ENCODE peak calls at places on chromosomes 13 and 19, in five cellular contexts. One of them, this sample, is unnamed.

GRCh38 chr19:7739801-7740659 is 7.3 kb downstream of the CD209 start:
- DNase-seq in suprapubic skin: no peak
- DNase-seq in breast epithelium: no peak
- DNase-seq in stomach: no peak
- DNase-seq in transverse colon: no peak
- DNase-seq in this sample: no peak

GRCh38 chr13:98202026-98202425 is 25.0 kb upstream of the RNF113B start:
- DNase-seq in stomach: peak
- DNase-seq in suprapubic skin: no peak
- DNase-seq in transverse colon: peak
- DNase-seq in breast epithelium: no peak
- DNase-seq in this sample: peak

GRCh38 chr19:33064778-33065550 is at the start of gene RHPN2:
- DNase-seq in breast epithelium: no peak
- DNase-seq in stomach: peak
- DNase-seq in suprapubic skin: no peak
- DNase-seq in transverse colon: peak
- DNase-seq in this sample: peak

GRCh38 chr13:44266772-44267171 is 106.9 kb upstream of the SERP2 start:
- DNase-seq in suprapubic skin: no peak
- DNase-seq in transverse colon: no peak
- DNase-seq in breast epithelium: no peak
- DNase-seq in stomach: no peak
- DNase-seq in this sample: no peak

GRCh38 chr13:40179421-40179820 is 487.0 kb downstream of the FOXO1 start:
- DNase-seq in stomach: no peak
- DNase-seq in transverse colon: no peak
- DNase-seq in suprapubic skin: no peak
- DNase-seq in breast epithelium: no peak
- DNase-seq in this sample: no peak

GRCh38 chr13:41456768-41457588 is at the start of gene RGCC:
- DNase-seq in stomach: peak
- DNase-seq in suprapubic skin: peak
- DNase-seq in breast epithelium: peak
- DNase-seq in transverse colon: peak
- DNase-seq in this sample: peak

GRCh38 chr19:4215807-4216206 is 13.5 kb upstream of the EBI3 start:
- DNase-seq in suprapubic skin: no peak
- DNase-seq in stomach: no peak
- DNase-seq in breast epithelium: no peak
- DNase-seq in transverse colon: no peak
- DNase-seq in this sample: no peak

GRCh38 chr13:79501538-79502232 is 20.7 kb downstream of the NDFIP2 start:
- DNase-seq in breast epithelium: no peak
- DNase-seq in suprapubic skin: no peak
- DNase-seq in stomach: no peak
- DNase-seq in transverse colon: no peak
- DNase-seq in this sample: no peak

GRCh38 chr13:27583645-27584044 is 36.7 kb downstream of the LNX2 start:
- DNase-seq in transverse colon: no peak
- DNase-seq in breast epithelium: no peak
- DNase-seq in suprapubic skin: no peak
- DNase-seq in stomach: no peak
- DNase-seq in this sample: no peak

GRCh38 chr19:37930416-37930815 is 23.4 kb downstream of the SIPA1L3 start:
- DNase-seq in stomach: peak
- DNase-seq in transverse colon: no peak
- DNase-seq in breast epithelium: no peak
- DNase-seq in suprapubic skin: no peak
- DNase-seq in this sample: no peak

GRCh38 chr19:12521996-12522395 is 29.3 kb downstream of the ZNF564 start:
- DNase-seq in breast epithelium: no peak
- DNase-seq in stomach: no peak
- DNase-seq in suprapubic skin: no peak
- DNase-seq in transverse colon: no peak
- DNase-seq in this sample: no peak

GRCh38 chr13:114071441-114071840 is 61.0 kb downstream of the RASA3 start:
- DNase-seq in transverse colon: no peak
- DNase-seq in stomach: no peak
- DNase-seq in suprapubic skin: peak
- DNase-seq in breast epithelium: no peak
- DNase-seq in this sample: peak

GRCh38 chr13:36706755-36707154 is 32.9 kb downstream of the SERTM1 start:
- DNase-seq in stomach: no peak
- DNase-seq in transverse colon: no peak
- DNase-seq in suprapubic skin: no peak
- DNase-seq in breast epithelium: no peak
- DNase-seq in this sample: no peak

GRCh38 chr19:5079410-5079774 is 110.5 kb downstream of the KDM4B start:
- DNase-seq in breast epithelium: no peak
- DNase-seq in suprapubic skin: no peak
- DNase-seq in stomach: no peak
- DNase-seq in transverse colon: no peak
- DNase-seq in this sample: no peak

GRCh38 chr13:43785681-43786471 is 896 bp downstream of the ENOX1 start:
- DNase-seq in breast epithelium: peak
- DNase-seq in transverse colon: peak
- DNase-seq in stomach: peak
- DNase-seq in suprapubic skin: peak
- DNase-seq in this sample: peak

GRCh38 chr13:105804561-105805190 is 730.8 kb downstream of the EFNB2 start:
- DNase-seq in stomach: no peak
- DNase-seq in breast epithelium: no peak
- DNase-seq in transverse colon: no peak
- DNase-seq in suprapubic skin: no peak
- DNase-seq in this sample: no peak

GRCh38 chr19:44747739-44748425 is 626 bp upstream of the BCL3 start:
- DNase-seq in breast epithelium: peak
- DNase-seq in suprapubic skin: peak
- DNase-seq in transverse colon: peak
- DNase-seq in stomach: peak
- DNase-seq in this sample: peak

GRCh38 chr13:108508263-108508662 is 121.1 kb upstream of the MYO16 start:
- DNase-seq in breast epithelium: no peak
- DNase-seq in transverse colon: no peak
- DNase-seq in stomach: no peak
- DNase-seq in suprapubic skin: no peak
- DNase-seq in this sample: no peak

GRCh38 chr13:32471187-32471922 is 43.4 kb upstream of the N4BP2L1 start:
- DNase-seq in transverse colon: no peak
- DNase-seq in suprapubic skin: no peak
- DNase-seq in stomach: no peak
- DNase-seq in breast epithelium: no peak
- DNase-seq in this sample: no peak

GRCh38 chr13:99905224-99905623 is 66.3 kb downstream of the ZIC5 start:
- DNase-seq in suprapubic skin: no peak
- DNase-seq in breast epithelium: no peak
- DNase-seq in transverse colon: no peak
- DNase-seq in stomach: no peak
- DNase-seq in this sample: no peak

GRCh38 chr13:73767191-73767741 is 366.9 kb downstream of the KLF12 start:
- DNase-seq in transverse colon: no peak
- DNase-seq in suprapubic skin: no peak
- DNase-seq in stomach: no peak
- DNase-seq in breast epithelium: no peak
- DNase-seq in this sample: no peak

GRCh38 chr19:48296963-48297734 is 27.3 kb downstream of the ZNF114 start:
- DNase-seq in suprapubic skin: no peak
- DNase-seq in stomach: no peak
- DNase-seq in breast epithelium: no peak
- DNase-seq in transverse colon: no peak
- DNase-seq in this sample: peak

GRCh38 chr19:35901055-35901644 is 810 bp upstream of the NFKBID start:
- DNase-seq in suprapubic skin: no peak
- DNase-seq in transverse colon: no peak
- DNase-seq in breast epithelium: no peak
- DNase-seq in stomach: no peak
- DNase-seq in this sample: no peak

GRCh38 chr19:33402421-33403220 is 29.1 kb downstream of the CEBPG start:
- DNase-seq in breast epithelium: no peak
- DNase-seq in suprapubic skin: no peak
- DNase-seq in transverse colon: peak
- DNase-seq in stomach: no peak
- DNase-seq in this sample: no peak

GRCh38 chr19:6744381-6745288 is 5.2 kb downstream of the TRIP10 start:
- DNase-seq in suprapubic skin: peak
- DNase-seq in stomach: peak
- DNase-seq in breast epithelium: peak
- DNase-seq in transverse colon: peak
- DNase-seq in this sample: peak

GRCh38 chr19:43759515-43759914 is 4.8 kb upstream of the SMG9 start:
- DNase-seq in transverse colon: no peak
- DNase-seq in stomach: no peak
- DNase-seq in breast epithelium: peak
- DNase-seq in suprapubic skin: no peak
- DNase-seq in this sample: no peak

GRCh38 chr19:13099073-13099999 is 3.3 kb downstream of the LYL1 start:
- DNase-seq in stomach: peak
- DNase-seq in transverse colon: peak
- DNase-seq in breast epithelium: no peak
- DNase-seq in suprapubic skin: no peak
- DNase-seq in this sample: peak

GRCh38 chr13:40207110-40207478 is 459.3 kb downstream of the FOXO1 start:
- DNase-seq in breast epithelium: no peak
- DNase-seq in suprapubic skin: no peak
- DNase-seq in stomach: no peak
- DNase-seq in transverse colon: no peak
- DNase-seq in this sample: no peak

GRCh38 chr13:26272621-26273020 is 18.7 kb downstream of the CDK8 start:
- DNase-seq in suprapubic skin: no peak
- DNase-seq in breast epithelium: no peak
- DNase-seq in stomach: no peak
- DNase-seq in transverse colon: no peak
- DNase-seq in this sample: no peak

GRCh38 chr13:26266311-26266710 is 12.4 kb downstream of the CDK8 start:
- DNase-seq in transverse colon: no peak
- DNase-seq in suprapubic skin: no peak
- DNase-seq in breast epithelium: no peak
- DNase-seq in stomach: no peak
- DNase-seq in this sample: no peak

GRCh38 chr13:26270707-26271106 is 16.8 kb downstream of the CDK8 start:
- DNase-seq in breast epithelium: no peak
- DNase-seq in stomach: no peak
- DNase-seq in transverse colon: no peak
- DNase-seq in suprapubic skin: no peak
- DNase-seq in this sample: no peak
- TF ChIP-seq POLR2A in breast epithelium: no peak
- TF ChIP-seq POLR2A in stomach: no peak
- TF ChIP-seq POLR2A in transverse colon: no peak
- TF ChIP-seq POLR2A in suprapubic skin: no peak
- TF ChIP-seq POLR2A in this sample: no peak

GRCh38 chr19:20044663-20045062 is 5.4 kb upstream of the ZNF682 start:
- DNase-seq in suprapubic skin: no peak
- DNase-seq in transverse colon: no peak
- DNase-seq in breast epithelium: no peak
- DNase-seq in stomach: no peak
- DNase-seq in this sample: no peak

GRCh38 chr19:20035935-20036334 is 3.4 kb downstream of the ZNF682 start:
- DNase-seq in breast epithelium: no peak
- DNase-seq in stomach: no peak
- DNase-seq in transverse colon: no peak
- DNase-seq in suprapubic skin: no peak
- DNase-seq in this sample: no peak

GRCh38 chr19:20038358-20039202 is 725 bp downstream of the ZNF682 start:
- DNase-seq in transverse colon: no peak
- DNase-seq in stomach: no peak
- DNase-seq in breast epithelium: no peak
- DNase-seq in suprapubic skin: no peak
- DNase-seq in this sample: no peak

GRCh38 chr19:20039203-20039723 is at the start of gene ZNF682:
- DNase-seq in stomach: peak
- DNase-seq in suprapubic skin: peak
- DNase-seq in breast epithelium: peak
- DNase-seq in transverse colon: peak
- DNase-seq in this sample: peak
- TF ChIP-seq POLR2AphosphoS5 in stomach: no peak
- TF ChIP-seq POLR2AphosphoS5 in suprapubic skin: no peak
- TF ChIP-seq POLR2AphosphoS5 in breast epithelium: peak
- TF ChIP-seq POLR2AphosphoS5 in transverse colon: peak
- TF ChIP-seq POLR2AphosphoS5 in this sample: peak

GRCh38 chr19:55042344-55042678 is 4.2 kb upstream of the GP6 start:
- DNase-seq in breast epithelium: no peak
- DNase-seq in transverse colon: no peak
- DNase-seq in suprapubic skin: no peak
- DNase-seq in stomach: no peak
- DNase-seq in this sample: no peak

GRCh38 chr19:55042688-55043087 is 4.6 kb upstream of the GP6 start:
- DNase-seq in stomach: no peak
- DNase-seq in suprapubic skin: no peak
- DNase-seq in breast epithelium: no peak
- DNase-seq in transverse colon: no peak
- DNase-seq in this sample: no peak

GRCh38 chr19:55044286-55044685 is 6.2 kb upstream of the GP6 start:
- DNase-seq in suprapubic skin: no peak
- DNase-seq in breast epithelium: no peak
- DNase-seq in stomach: no peak
- DNase-seq in transverse colon: no peak
- DNase-seq in this sample: no peak

GRCh38 chr19:55041244-55041626 is 3.2 kb upstream of the GP6 start:
- DNase-seq in transverse colon: no peak
- DNase-seq in breast epithelium: no peak
- DNase-seq in stomach: no peak
- DNase-seq in suprapubic skin: no peak
- DNase-seq in this sample: no peak

GRCh38 chr19:55041627-55042343 is 3.7 kb upstream of the GP6 start:
- DNase-seq in suprapubic skin: no peak
- DNase-seq in transverse colon: no peak
- DNase-seq in breast epithelium: no peak
- DNase-seq in stomach: no peak
- DNase-seq in this sample: no peak
- TF ChIP-seq POLR2A in suprapubic skin: no peak
- TF ChIP-seq POLR2A in transverse colon: no peak
- TF ChIP-seq POLR2A in breast epithelium: no peak
- TF ChIP-seq POLR2A in stomach: no peak
- TF ChIP-seq POLR2A in this sample: no peak

DNA sequence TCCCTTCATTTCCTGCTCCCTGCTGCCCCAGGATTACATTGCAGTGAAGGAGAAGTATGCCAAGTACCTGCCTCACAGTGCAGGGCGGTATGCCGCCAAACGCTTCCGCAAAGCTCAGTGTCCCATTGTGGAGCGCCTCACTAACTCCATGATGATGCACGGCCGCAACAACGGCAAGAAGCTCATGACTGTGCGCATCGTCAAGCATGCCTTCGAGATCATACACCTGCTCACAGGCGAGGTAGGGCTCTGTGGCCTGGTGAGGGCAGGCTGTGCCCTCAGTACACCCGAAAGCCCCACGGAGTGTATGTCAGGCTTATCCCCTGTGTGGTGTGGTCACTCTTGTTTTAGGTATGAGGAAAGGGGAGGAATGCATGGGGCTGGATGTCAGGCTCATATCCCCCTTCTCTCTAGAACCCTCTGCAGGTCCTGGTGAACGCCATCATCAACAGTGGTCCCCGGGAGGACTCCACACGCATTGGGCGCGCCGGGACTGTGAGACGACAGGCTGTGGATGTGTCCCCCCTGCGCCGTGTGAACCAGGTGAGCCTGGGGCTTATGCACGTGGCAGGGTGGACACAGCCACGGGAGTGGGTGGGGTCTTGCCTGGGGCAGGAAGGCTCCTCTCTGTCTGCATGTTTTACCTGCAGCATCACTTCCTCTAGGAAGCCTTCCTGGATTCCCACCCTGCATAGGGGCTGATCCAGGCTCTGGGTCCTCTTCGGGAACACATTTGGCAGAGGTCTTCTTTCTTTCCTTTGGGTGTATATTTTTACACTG is 2.3 kb upstream of the RNF225 start:
- DNase-seq in suprapubic skin: no peak
- DNase-seq in stomach: no peak
- DNase-seq in transverse colon: no peak
- DNase-seq in breast epithelium: no peak
- DNase-seq in this sample: peak
- TF ChIP-seq POLR2AphosphoS5 in suprapubic skin: no peak
- TF ChIP-seq POLR2AphosphoS5 in stomach: no peak
- TF ChIP-seq POLR2AphosphoS5 in transverse colon: no peak
- TF ChIP-seq POLR2AphosphoS5 in breast epithelium: no peak
- TF ChIP-seq POLR2AphosphoS5 in this sample: no peak